ENCODE peak calls at places on chromosomes 6 and 20, in ten cellular contexts. R, A, G, H, T, U, V, M, B and P are unnamed samples.

GRCh38 chr20:47704746-47705496 is 80.4 kb downstream of the SULF2 start:
- DNase-seq in R (no peak), A (no peak), G (no peak), H (no peak), T (no peak), U (no peak), V (peak), M (no peak), B (peak), P (peak)

GRCh38 chr6:108837236-108837971 is 10.8 kb upstream of the ARMC2 start:
- DNase-seq in R (peak), A (no peak), G (no peak), H (no peak), T (no peak), U (no peak), V (no peak), M (peak), B (no peak), P (no peak)

GRCh38 chr6:36962874-36963273 is 8.3 kb downstream of the PI16 start:
- DNase-seq in R (peak), A (peak), G (peak), H (peak), T (no peak), U (peak), V (peak), M (peak), B (peak), P (no peak)

GRCh38 chr6:64553414-64553813 is 917.8 kb downstream of the PHF3 start:
- DNase-seq in R (no peak), A (no peak), G (no peak), H (no peak), T (no peak), U (no peak), V (peak), M (no peak), B (no peak), P (no peak)

GRCh38 chr6:41557305-41557704 is 11.1 kb downstream of the FOXP4 start:
- DNase-seq in R (no peak), A (no peak), G (no peak), H (no peak), T (no peak), U (no peak), V (no peak), M (no peak), B (no peak), P (no peak)

GRCh38 chr6:90219168-90219985 is 77.3 kb downstream of the BACH2 start:
- DNase-seq in R (peak), A (no peak), G (no peak), H (no peak), T (peak), U (no peak), V (peak), M (peak), B (peak), P (no peak)

GRCh38 chr6:90432408-90432775 is 135.7 kb upstream of the BACH2 start:
- DNase-seq in R (no peak), A (no peak), G (no peak), H (no peak), T (no peak), U (no peak), V (no peak), M (no peak), B (no peak), P (no peak)

GRCh38 chr6:43846556-43846955 is 76.5 kb downstream of the VEGFA start:
- DNase-seq in R (peak), A (no peak), G (no peak), H (no peak), T (peak), U (no peak), V (no peak), M (no peak), B (peak), P (no peak)

GRCh38 chr6:83590413-83590812 is 78.1 kb downstream of the PRSS35 start:
- DNase-seq in R (peak), A (no peak), G (no peak), H (no peak), T (no peak), U (no peak), V (no peak), M (no peak), B (no peak), P (no peak)

GRCh38 chr6:25318589-25318988 is 39.4 kb downstream of the CARMIL1 start:
- DNase-seq in R (no peak), A (no peak), G (no peak), H (no peak), T (no peak), U (no peak), V (no peak), M (no peak), B (no peak), P (no peak)

GRCh38 chr6:100309174-100309573 is 155.5 kb downstream of the SIM1 start:
- DNase-seq in R (no peak), A (no peak), G (no peak), H (no peak), T (no peak), U (no peak), V (no peak), M (no peak), B (no peak), P (no peak)

GRCh38 chr20:58839474-58839874 is 11.2 kb downstream of the GNAS-AS1 start:
- DNase-seq in R (peak), A (peak), G (peak), H (no peak), T (peak), U (no peak), V (peak), M (no peak), B (peak), P (peak)

GRCh38 chr6:104459543-104459942 is 400.2 kb downstream of the HACE1 start:
- DNase-seq in R (no peak), A (no peak), G (no peak), H (no peak), T (no peak), U (no peak), V (no peak), M (no peak), B (no peak), P (no peak)

GRCh38 chr20:39289316-39289715 is 327.2 kb downstream of the DHX35 start:
- DNase-seq in R (no peak), A (no peak), G (no peak), H (no peak), T (no peak), U (no peak), V (no peak), M (no peak), B (no peak), P (no peak)

GRCh38 chr20:38129893-38130609 is 35.0 kb downstream of the TGM2 start:
- DNase-seq in R (no peak), A (no peak), G (no peak), H (no peak), T (no peak), U (no peak), V (no peak), M (no peak), B (no peak), P (no peak)

GRCh38 chr6:17091122-17091521 is 10.7 kb upstream of the STMND1 start:
- DNase-seq in R (peak), A (no peak), G (no peak), H (no peak), T (no peak), U (no peak), V (no peak), M (no peak), B (peak), P (no peak)

GRCh38 chr20:1933465-1933870 is 38.3 kb downstream of the SIRPA start:
- DNase-seq in R (no peak), A (no peak), G (no peak), H (no peak), T (no peak), U (no peak), V (no peak), M (no peak), B (peak), P (no peak)

GRCh38 chr6:138986578-138986977 is 1.5 kb downstream of the REPS1 start:
- DNase-seq in R (peak), A (no peak), G (no peak), H (no peak), T (peak), U (no peak), V (no peak), M (no peak), B (peak), P (no peak)

GRCh38 chr20:20593447-20594170 is 118.8 kb downstream of the RALGAPA2 start:
- DNase-seq in R (peak), A (no peak), G (no peak), H (no peak), T (peak), U (no peak), V (peak), M (peak), B (peak), P (peak)

GRCh38 chr20:37240337-37241055 is 21.1 kb downstream of the GHRH start:
- DNase-seq in R (no peak), A (no peak), G (no peak), H (no peak), T (no peak), U (no peak), V (no peak), M (no peak), B (no peak), P (no peak)

GRCh38 chr20:52031574-52032303 is 159.8 kb downstream of the ZFP64 start:
- DNase-seq in R (peak), A (no peak), G (peak), H (no peak), T (peak), U (no peak), V (no peak), M (no peak), B (peak), P (peak)

GRCh38 chr6:42746452-42747400 is 823 bp upstream of the TBCC start:
- DNase-seq in R (peak), A (peak), G (peak), H (peak), T (peak), U (peak), V (peak), M (peak), B (peak), P (peak)

GRCh38 chr6:139338845-139339244 is 35.6 kb downstream of the CITED2 start:
- DNase-seq in R (no peak), A (no peak), G (no peak), H (no peak), T (peak), U (no peak), V (no peak), M (no peak), B (no peak), P (no peak)

GRCh38 chr20:21022925-21023324 is 83.2 kb downstream of the LINC00237 start:
- DNase-seq in R (no peak), A (no peak), G (no peak), H (no peak), T (no peak), U (no peak), V (no peak), M (no peak), B (no peak), P (no peak)

GRCh38 chr6:74369556-74369993 is 673.6 kb downstream of the CD109 start:
- DNase-seq in R (peak), A (no peak), G (no peak), H (no peak), T (peak), U (no peak), V (no peak), M (no peak), B (peak), P (peak)

GRCh38 chr20:33279261-33279910 is 3.6 kb upstream of the BPIFB1 start:
- DNase-seq in R (no peak), A (no peak), G (no peak), H (no peak), T (no peak), U (no peak), V (no peak), M (no peak), B (no peak), P (no peak)

GRCh38 chr6:36368921-36369880 is 18.3 kb downstream of the ETV7 start:
- DNase-seq in R (peak), A (no peak), G (no peak), H (peak), T (peak), U (no peak), V (peak), M (no peak), B (peak), P (no peak)

GRCh38 chr6:118317581-118318563 is 230.2 kb upstream of the PLN start:
- DNase-seq in R (no peak), A (no peak), G (no peak), H (no peak), T (no peak), U (no peak), V (no peak), M (no peak), B (no peak), P (no peak)

GRCh38 chr6:134740473-134741192 is 209.3 kb downstream of the ALDH8A1 start:
- DNase-seq in R (peak), A (no peak), G (no peak), H (no peak), T (peak), U (no peak), V (no peak), M (no peak), B (peak), P (peak)